ENCODE peak calls at places on chromosomes 5 and 9, in ten cellular contexts. I, H, A, U, X, S, O, D, J and E are unnamed samples.

GRCh38 chr5:147483961-147484707 is 25.7 kb downstream of the DPYSL3 start:
- DNase-seq in A (peak; percentile 68), J (peak; percentile 71), U (peak; percentile 54), D (no peak), I (peak; percentile 96), X (no peak), S (peak; percentile 67), H (no peak), O (peak; percentile 39), E (no peak)

GRCh38 chr5:103397996-103398581 is 139.5 kb downstream of the MACIR start:
- DNase-seq in O (no peak), H (no peak), X (peak; percentile 77), A (no peak), I (peak; percentile 36), U (no peak), D (no peak), S (no peak), J (no peak), E (no peak)

GRCh38 chr5:136814621-136815378 is 449.5 kb upstream of the TRPC7 start:
- DNase-seq in O (no peak), X (no peak), D (no peak), I (peak; percentile 31), U (no peak), H (no peak), S (no peak), J (peak; percentile 19), A (no peak), E (no peak)

GRCh38 chr5:178612299-178612698 is 14.6 kb downstream of the CLK4 start:
- DNase-seq in J (no peak), A (no peak), X (no peak), O (no peak), I (no peak), S (no peak), D (no peak), U (no peak), H (no peak), E (no peak)

GRCh38 chr9:112174223-112174964 is 703 bp downstream of the SUSD1 start:
- DNase-seq in A (peak; percentile 68), I (peak; percentile 16), D (no peak), S (peak; percentile 74), J (peak; percentile 54), H (peak; percentile 78), X (peak; percentile 73), O (no peak), U (peak; percentile 77), E (peak; percentile 95)

GRCh38 chr5:72010395-72010794 is 96.9 kb upstream of the MAP1B start:
- DNase-seq in A (no peak), D (no peak), J (no peak), I (no peak), S (no peak), X (no peak), O (no peak), U (no peak), H (no peak), E (no peak)

GRCh38 chr9:109934499-109935214 is 154.7 kb downstream of the PALM2AKAP2 start:
- DNase-seq in S (no peak), O (no peak), D (no peak), J (no peak), H (no peak), A (no peak), I (peak; percentile 85), X (no peak), U (no peak), E (no peak)

GRCh38 chr5:99033014-99033931 is 104.5 kb upstream of the CHD1 start:
- DNase-seq in O (no peak), A (no peak), J (peak; percentile 6), D (no peak), I (peak; percentile 7), X (peak; percentile 68), S (no peak), U (no peak), H (no peak), E (no peak)

GRCh38 chr5:88298425-88298824 is 29.8 kb upstream of the TMEM161B start:
- DNase-seq in D (no peak), H (no peak), U (no peak), O (no peak), A (no peak), J (peak; percentile 12), X (peak; percentile 12), I (peak; percentile 82), S (no peak), E (no peak)

GRCh38 chr9:13213337-13213736 is 66.2 kb downstream of the MPDZ start:
- DNase-seq in X (peak; percentile 30), A (no peak), H (no peak), O (no peak), S (no peak), J (no peak), I (peak; percentile 47), U (no peak), D (no peak), E (no peak)

GRCh38 chr9:99023831-99024230 is 80.1 kb downstream of the COL15A1 start:
- DNase-seq in J (no peak), O (no peak), I (peak; percentile 58), X (no peak), U (peak; percentile 54), D (no peak), S (peak; percentile 54), A (peak; percentile 44), H (no peak), E (no peak)

GRCh38 chr5:124599048-124599973 is 147.1 kb downstream of the ZNF608 start:
- DNase-seq in J (peak; percentile 59), D (peak; percentile 43), S (no peak), A (peak; percentile 20), H (no peak), O (peak; percentile 59), U (no peak), I (peak; percentile 61), X (peak; percentile 48), E (no peak)

GRCh38 chr5:155529366-155529765 is 515.8 kb downstream of the KIF4B start:
- DNase-seq in O (peak; percentile 88), D (no peak), J (peak; percentile 100), H (no peak), S (no peak), A (no peak), I (no peak), X (no peak), U (no peak), E (no peak)

GRCh38 chr5:155530046-155530445 is 516.5 kb downstream of the KIF4B start:
- DNase-seq in D (no peak), I (no peak), O (no peak), J (peak; percentile 84), U (no peak), A (no peak), S (no peak), X (no peak), H (no peak), E (no peak)

DNA sequence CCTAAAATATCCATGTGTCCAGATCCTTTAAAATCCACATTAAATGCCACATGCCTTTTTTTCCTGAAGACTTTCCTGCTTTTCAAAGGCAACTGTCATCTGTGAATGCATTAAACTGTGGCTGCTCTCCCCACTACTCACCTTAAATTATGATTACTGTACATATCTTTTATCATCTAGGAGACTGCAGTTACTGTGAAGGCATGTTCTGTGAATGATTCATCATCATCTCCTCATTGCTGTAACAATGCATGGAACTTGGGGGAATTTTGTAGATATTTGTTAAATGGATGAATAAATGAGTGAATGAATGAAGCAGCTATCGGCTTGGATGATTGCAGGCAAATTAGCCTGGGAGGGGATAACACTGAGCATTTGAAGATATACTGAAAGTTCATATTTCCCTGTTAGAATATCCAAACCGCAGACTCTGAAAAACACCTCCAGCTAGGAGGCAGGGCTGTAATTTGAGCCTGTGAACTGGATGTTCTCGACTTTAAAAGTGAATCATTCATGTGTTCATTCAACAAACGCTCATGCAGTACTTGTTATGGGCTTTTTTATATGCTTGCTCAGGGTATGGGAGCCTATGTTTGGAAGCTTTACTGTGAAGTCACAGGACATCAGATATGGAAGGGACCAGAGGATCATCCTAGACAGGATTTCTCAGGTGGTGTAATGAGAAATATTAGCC is 519.2 kb downstream of the KIF4B start:
- DNase-seq in H (no peak), O (no peak), A (no peak), S (no peak), D (no peak), X (no peak), I (no peak), U (no peak), J (peak; percentile 76), E (no peak)
- H3K27ac ChIP-seq in H (no peak overlapping the region), O (no peak overlapping the region), A (no peak overlapping the region), S (no peak overlapping the region), D (no peak overlapping the region), X (no peak overlapping the region), I (no peak overlapping the region), U (no peak overlapping the region), J (peak overlapping the region; percentile 81), E (no peak overlapping the region)

GRCh38 chr5:60026174-60026573 is 132.6 kb upstream of the PDE4D start:
- DNase-seq in O (no peak), J (peak; percentile 1), U (no peak), S (no peak), D (no peak), X (no peak), H (no peak), A (no peak), I (peak; percentile 0), E (no peak)
- H3K4me1 ChIP-seq in O (no peaks in the 10 kb centered on the region), J (no peaks in the 10 kb centered on the region), U (no peaks in the 10 kb centered on the region), S (no peaks in the 10 kb centered on the region), D (no peaks in the 10 kb centered on the region), X (no peaks in the 10 kb centered on the region), H (no peaks in the 10 kb centered on the region), A (no peaks in the 10 kb centered on the region), I (no peaks in the 10 kb centered on the region), E (no peaks in the 10 kb centered on the region)

DNA sequence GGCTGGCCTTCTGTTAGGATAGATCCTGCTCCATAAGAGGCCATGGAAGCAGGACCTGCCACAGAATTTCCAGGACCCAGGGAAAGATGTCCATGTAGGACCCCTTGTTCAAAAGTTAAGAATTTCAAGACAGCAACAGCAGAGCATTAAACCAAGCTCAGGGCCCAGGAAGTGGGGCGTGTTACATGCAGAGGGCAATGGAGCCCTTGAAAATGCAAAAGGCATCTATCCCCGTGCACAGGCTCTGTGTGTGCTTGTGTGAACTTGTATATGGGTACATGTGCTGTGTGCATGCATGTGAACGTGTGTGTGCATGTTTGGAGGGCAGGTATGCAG is 14.4 kb upstream of the NKD2 start:
- DNase-seq in D (no peak), H (no peak), O (peak; percentile 15), U (no peak), J (no peak), I (no peak), X (no peak), S (no peak), A (peak; percentile 9), E (no peak)
- TF ChIP-seq CTCF in D (no peak), H (no peak), O (no peak), U (no peak), J (no peak), I (no peak), X (no peak), S (no peak), A (no peak), E (no peak)

DNA sequence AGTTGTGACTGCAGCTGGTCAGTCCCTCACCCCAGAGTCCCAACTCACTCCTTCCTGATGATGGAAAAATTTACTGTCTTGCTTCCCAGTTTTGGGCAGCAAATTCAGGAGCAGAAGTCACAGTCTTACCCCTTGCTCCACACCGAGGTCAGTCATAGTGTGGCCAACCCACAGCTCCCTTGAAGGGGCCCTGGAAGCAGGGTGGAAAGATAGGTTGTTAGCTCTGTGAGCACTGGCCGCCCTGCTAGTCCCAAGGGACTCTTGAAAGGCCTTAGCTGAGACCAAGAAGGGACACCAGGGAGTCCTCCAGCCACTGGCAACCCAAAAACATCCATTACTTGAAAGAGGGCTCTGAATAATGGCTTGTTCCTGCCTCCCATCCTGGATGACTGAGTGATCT is 40.0 kb downstream of the GSN start:
- DNase-seq in D (no peak), I (no peak), J (no peak), H (no peak), A (no peak), O (no peak), U (no peak), X (no peak), S (no peak), E (peak; percentile 11)
- H3K27ac ChIP-seq in D (no peak overlapping the region), I (no peak overlapping the region), J (no peak overlapping the region), H (no peak overlapping the region), A (no peak overlapping the region), O (no peak overlapping the region), U (no peak overlapping the region), X (no peak overlapping the region), S (peak overlapping the region; percentile 98), E (no peak overlapping the region)

GRCh38 chr5:38451372-38451735 is 105.1 kb downstream of the LIFR start:
- DNase-seq in H (no peak), D (no peak), S (no peak), X (no peak), A (no peak), J (no peak), U (no peak), O (no peak), I (no peak), E (no peak)
- H3K4me1 ChIP-seq in H (peaks cover 30% of the 10 kb centered on the region), D (peaks cover 5% of the 10 kb centered on the region), S (peaks cover 25% of the 10 kb centered on the region), X (no peaks in the 10 kb centered on the region), A (peaks cover 4% of the 10 kb centered on the region), J (peaks cover 8% of the 10 kb centered on the region), U (peaks cover 22% of the 10 kb centered on the region), O (no peaks in the 10 kb centered on the region), I (no peaks in the 10 kb centered on the region), E (no peaks in the 10 kb centered on the region)